ENCODE peak calls at places on chromosomes 1 and 21, in nine cellular contexts. One of them, this sample, is unnamed.

GRCh38 chr21:35923971-35924370 is 136.4 kb downstream of the SETD4 start:
- DNase-seq in heart right ventricle: no peak
- DNase-seq in cardiac muscle cell: no peak
- DNase-seq in transverse colon: no peak
- DNase-seq in HL-60: no peak
- DNase-seq in pancreas: no peak
- DNase-seq in dorsolateral prefrontal cortex: no peak
- DNase-seq in lung: no peak
- DNase-seq in A549: no peak
- DNase-seq in this sample: no peak

GRCh38 chr1:182806015-182806678 is 16.6 kb downstream of the NPL start:
- DNase-seq in pancreas: no peak
- DNase-seq in HL-60: no peak
- DNase-seq in A549: no peak
- DNase-seq in lung: no peak
- DNase-seq in transverse colon: no peak
- DNase-seq in cardiac muscle cell: peak; percentile 18
- DNase-seq in heart right ventricle: no peak
- DNase-seq in dorsolateral prefrontal cortex: no peak
- DNase-seq in this sample: no peak

GRCh38 chr21:16534408-16535099 is 804.8 kb downstream of the USP25 start:
- DNase-seq in dorsolateral prefrontal cortex: peak; percentile 71
- DNase-seq in heart right ventricle: peak; percentile 63
- DNase-seq in HL-60: no peak
- DNase-seq in A549: peak; percentile 70
- DNase-seq in lung: peak; percentile 55
- DNase-seq in cardiac muscle cell: peak; percentile 19
- DNase-seq in pancreas: peak; percentile 46
- DNase-seq in transverse colon: peak; percentile 16
- DNase-seq in this sample: no peak

GRCh38 chr1:39102537-39103320 is 76.6 kb downstream of the NDUFS5 start:
- DNase-seq in HL-60: no peak
- DNase-seq in pancreas: no peak
- DNase-seq in lung: peak; percentile 48
- DNase-seq in transverse colon: peak; percentile 30
- DNase-seq in dorsolateral prefrontal cortex: peak; percentile 30
- DNase-seq in cardiac muscle cell: peak; percentile 64
- DNase-seq in heart right ventricle: no peak
- DNase-seq in A549: peak; percentile 67
- DNase-seq in this sample: peak; percentile 63

GRCh38 chr21:32174819-32175218 is 104.0 kb downstream of the MIS18A start:
- DNase-seq in pancreas: no peak
- DNase-seq in dorsolateral prefrontal cortex: no peak
- DNase-seq in cardiac muscle cell: no peak
- DNase-seq in HL-60: no peak
- DNase-seq in heart right ventricle: no peak
- DNase-seq in transverse colon: no peak
- DNase-seq in lung: no peak
- DNase-seq in A549: no peak
- DNase-seq in this sample: no peak

GRCh38 chr1:44645466-44646244 is 28.6 kb downstream of the TMEM53 start:
- DNase-seq in pancreas: peak; percentile 45
- DNase-seq in transverse colon: peak; percentile 24
- DNase-seq in heart right ventricle: peak; percentile 48
- DNase-seq in cardiac muscle cell: no peak
- DNase-seq in A549: no peak
- DNase-seq in HL-60: no peak
- DNase-seq in dorsolateral prefrontal cortex: peak; percentile 49
- DNase-seq in lung: no peak
- DNase-seq in this sample: no peak

GRCh38 chr1:198966519-198966918 is 327.7 kb downstream of the PTPRC start:
- DNase-seq in A549: no peak
- DNase-seq in HL-60: no peak
- DNase-seq in cardiac muscle cell: no peak
- DNase-seq in transverse colon: no peak
- DNase-seq in heart right ventricle: no peak
- DNase-seq in lung: no peak
- DNase-seq in dorsolateral prefrontal cortex: no peak
- DNase-seq in pancreas: no peak
- DNase-seq in this sample: no peak

GRCh38 chr1:49229555-49229954 is 452.9 kb upstream of the BEND5 start:
- DNase-seq in transverse colon: no peak
- DNase-seq in A549: no peak
- DNase-seq in heart right ventricle: no peak
- DNase-seq in lung: no peak
- DNase-seq in HL-60: no peak
- DNase-seq in pancreas: peak; percentile 23
- DNase-seq in cardiac muscle cell: no peak
- DNase-seq in dorsolateral prefrontal cortex: no peak
- DNase-seq in this sample: no peak

GRCh38 chr21:30747159-30747558 is at the start of gene KRTAP21-2:
- DNase-seq in heart right ventricle: no peak
- DNase-seq in transverse colon: no peak
- DNase-seq in lung: no peak
- DNase-seq in cardiac muscle cell: no peak
- DNase-seq in dorsolateral prefrontal cortex: no peak
- DNase-seq in pancreas: no peak
- DNase-seq in A549: no peak
- DNase-seq in HL-60: no peak
- DNase-seq in this sample: no peak

GRCh38 chr21:31470896-31471694 is 127.0 kb upstream of the TIAM1 start:
- DNase-seq in transverse colon: no peak
- DNase-seq in lung: no peak
- DNase-seq in A549: no peak
- DNase-seq in dorsolateral prefrontal cortex: peak; percentile 65
- DNase-seq in heart right ventricle: no peak
- DNase-seq in pancreas: no peak
- DNase-seq in cardiac muscle cell: no peak
- DNase-seq in HL-60: no peak
- DNase-seq in this sample: no peak

GRCh38 chr21:15062566-15062965 is 2.2 kb downstream of the NRIP1 start:
- DNase-seq in lung: no peak
- DNase-seq in A549: peak; percentile 35
- DNase-seq in pancreas: no peak
- DNase-seq in heart right ventricle: no peak
- DNase-seq in HL-60: no peak
- DNase-seq in cardiac muscle cell: no peak
- DNase-seq in transverse colon: no peak
- DNase-seq in dorsolateral prefrontal cortex: no peak
- DNase-seq in this sample: no peak
- TF ChIP-seq CTCF in lung: no peak
- TF ChIP-seq CTCF in A549: peak; percentile 32
- TF ChIP-seq CTCF in pancreas: no peak
- TF ChIP-seq CTCF in heart right ventricle: no peak
- TF ChIP-seq CTCF in HL-60: no peak
- TF ChIP-seq CTCF in cardiac muscle cell: peak; percentile 17
- TF ChIP-seq CTCF in transverse colon: no peak
- TF ChIP-seq CTCF in dorsolateral prefrontal cortex: peak; percentile 32
- TF ChIP-seq CTCF in this sample: peak; percentile 47

GRCh38 chr1:109885589-109885988 is 25.1 kb upstream of the CSF1 start:
- DNase-seq in cardiac muscle cell: no peak
- DNase-seq in lung: no peak
- DNase-seq in HL-60: no peak
- DNase-seq in transverse colon: no peak
- DNase-seq in heart right ventricle: no peak
- DNase-seq in pancreas: no peak
- DNase-seq in A549: no peak
- DNase-seq in dorsolateral prefrontal cortex: no peak
- DNase-seq in this sample: no peak

GRCh38 chr1:109889094-109889493 is 21.6 kb upstream of the CSF1 start:
- DNase-seq in pancreas: no peak
- DNase-seq in heart right ventricle: no peak
- DNase-seq in transverse colon: no peak
- DNase-seq in cardiac muscle cell: no peak
- DNase-seq in lung: no peak
- DNase-seq in dorsolateral prefrontal cortex: no peak
- DNase-seq in HL-60: no peak
- DNase-seq in A549: no peak
- DNase-seq in this sample: no peak

GRCh38 chr1:109887271-109887670 is 23.4 kb upstream of the CSF1 start:
- DNase-seq in transverse colon: no peak
- DNase-seq in A549: no peak
- DNase-seq in cardiac muscle cell: no peak
- DNase-seq in dorsolateral prefrontal cortex: no peak
- DNase-seq in lung: no peak
- DNase-seq in pancreas: no peak
- DNase-seq in HL-60: no peak
- DNase-seq in heart right ventricle: no peak
- DNase-seq in this sample: no peak

GRCh38 chr1:109887890-109888289 is 22.8 kb upstream of the CSF1 start:
- DNase-seq in HL-60: no peak
- DNase-seq in dorsolateral prefrontal cortex: no peak
- DNase-seq in lung: no peak
- DNase-seq in heart right ventricle: no peak
- DNase-seq in cardiac muscle cell: no peak
- DNase-seq in pancreas: no peak
- DNase-seq in transverse colon: no peak
- DNase-seq in A549: no peak
- DNase-seq in this sample: no peak

GRCh38 chr1:109886827-109887226 is 23.8 kb upstream of the CSF1 start:
- DNase-seq in A549: no peak
- DNase-seq in transverse colon: no peak
- DNase-seq in cardiac muscle cell: no peak
- DNase-seq in lung: no peak
- DNase-seq in heart right ventricle: no peak
- DNase-seq in HL-60: peak; percentile 53
- DNase-seq in dorsolateral prefrontal cortex: no peak
- DNase-seq in pancreas: no peak
- DNase-seq in this sample: no peak
- H3K27ac ChIP-seq in A549: no peak overlapping the region
- H3K27ac ChIP-seq in transverse colon: no peak overlapping the region
- H3K27ac ChIP-seq in cardiac muscle cell: no peak overlapping the region
- H3K27ac ChIP-seq in lung: no peak overlapping the region
- H3K27ac ChIP-seq in heart right ventricle: no peak overlapping the region
- H3K27ac ChIP-seq in HL-60: peak overlapping the region; percentile 85
- H3K27ac ChIP-seq in dorsolateral prefrontal cortex: no peak overlapping the region
- H3K27ac ChIP-seq in pancreas: no peak overlapping the region
- H3K27ac ChIP-seq in this sample: no peak overlapping the region

DNA sequence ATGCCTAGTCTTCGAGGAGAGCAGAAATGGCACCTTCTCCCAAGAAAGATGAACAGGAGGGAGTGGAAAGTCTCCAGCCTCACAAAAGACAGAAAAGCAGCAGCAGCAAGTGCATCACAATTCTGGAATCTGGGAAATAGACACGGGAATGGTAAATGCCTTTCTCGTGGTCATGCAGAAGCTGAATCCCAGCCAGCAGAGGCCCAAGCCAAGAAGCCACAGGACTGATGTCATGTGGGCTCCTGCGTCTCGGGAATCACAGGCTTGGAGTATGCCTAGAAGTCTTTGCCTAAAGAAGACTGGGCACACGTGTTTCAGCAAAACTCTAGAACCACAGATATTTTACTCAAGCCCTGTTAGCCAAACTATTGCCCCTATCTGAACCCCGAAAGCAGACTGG is 260.3 kb upstream of the PLD5 start:
- DNase-seq in A549: no peak
- DNase-seq in transverse colon: no peak
- DNase-seq in HL-60: no peak
- DNase-seq in pancreas: no peak
- DNase-seq in heart right ventricle: no peak
- DNase-seq in dorsolateral prefrontal cortex: peak; percentile 33
- DNase-seq in lung: no peak
- DNase-seq in cardiac muscle cell: no peak
- DNase-seq in this sample: no peak
- TF ChIP-seq CTCF in A549: no peak
- TF ChIP-seq CTCF in transverse colon: no peak
- TF ChIP-seq CTCF in HL-60: no peak
- TF ChIP-seq CTCF in pancreas: no peak
- TF ChIP-seq CTCF in heart right ventricle: no peak
- TF ChIP-seq CTCF in dorsolateral prefrontal cortex: no peak
- TF ChIP-seq CTCF in lung: no peak
- TF ChIP-seq CTCF in cardiac muscle cell: no peak
- TF ChIP-seq CTCF in this sample: no peak

DNA sequence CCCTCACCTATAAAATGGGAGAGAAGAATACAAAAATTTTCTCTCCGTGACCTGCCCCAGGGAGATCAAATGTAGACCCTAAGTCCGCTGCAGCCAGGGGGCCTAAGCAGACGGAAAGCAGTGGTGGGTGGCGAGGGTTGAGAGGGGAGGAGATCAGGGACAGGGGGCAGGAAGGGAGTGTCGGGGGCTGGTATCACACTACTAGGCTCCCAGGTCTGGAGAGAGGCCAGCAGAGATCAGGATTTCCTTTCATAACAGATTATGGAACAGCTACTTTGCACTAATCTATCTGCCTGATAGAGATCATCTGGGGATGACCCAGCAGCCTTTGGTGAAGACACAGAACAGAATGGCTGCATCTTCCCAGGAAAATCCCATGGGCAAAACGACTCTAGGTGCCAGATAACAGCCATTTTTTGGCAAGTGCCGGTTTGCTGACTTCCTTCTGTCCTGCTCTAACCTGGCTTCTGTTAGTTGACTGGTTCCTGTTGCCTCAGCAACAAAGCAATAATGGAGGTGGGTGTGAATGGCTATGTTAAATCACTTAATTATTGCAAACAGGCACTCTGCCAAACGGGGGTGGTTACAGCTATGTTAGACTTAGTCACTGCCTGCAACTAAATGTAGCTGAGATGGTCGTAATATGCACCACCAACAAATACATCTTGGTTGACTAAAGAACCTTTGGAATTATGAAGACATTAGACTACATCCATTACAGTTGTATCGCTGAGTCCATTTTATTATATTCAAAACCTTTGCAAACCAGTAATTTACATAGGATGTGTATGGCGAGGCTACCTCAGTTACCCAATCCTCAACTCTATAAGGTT is 30.0 kb upstream of the EPS8L3 start:
- DNase-seq in HL-60: no peak
- DNase-seq in pancreas: no peak
- DNase-seq in dorsolateral prefrontal cortex: no peak
- DNase-seq in transverse colon: peak; percentile 80
- DNase-seq in lung: no peak
- DNase-seq in heart right ventricle: no peak
- DNase-seq in A549: no peak
- DNase-seq in cardiac muscle cell: no peak
- DNase-seq in this sample: no peak
- H3K27ac ChIP-seq in HL-60: peak overlapping the region; percentile 40
- H3K27ac ChIP-seq in pancreas: no peak overlapping the region
- H3K27ac ChIP-seq in dorsolateral prefrontal cortex: no peak overlapping the region
- H3K27ac ChIP-seq in transverse colon: peak overlapping the region; percentile 82
- H3K27ac ChIP-seq in lung: peak overlapping the region; percentile 37
- H3K27ac ChIP-seq in heart right ventricle: peak overlapping the region; percentile 61
- H3K27ac ChIP-seq in A549: peak overlapping the region; percentile 98
- H3K27ac ChIP-seq in cardiac muscle cell: no peak overlapping the region
- H3K27ac ChIP-seq in this sample: peak overlapping the region; percentile 41

GRCh38 chr1:153633747-153634665 is at the start of gene CHTOP:
- DNase-seq in HL-60: peak; percentile 94
- DNase-seq in pancreas: peak; percentile 98
- DNase-seq in A549: peak; percentile 99
- DNase-seq in heart right ventricle: peak; percentile 96
- DNase-seq in transverse colon: peak; percentile 99
- DNase-seq in cardiac muscle cell: peak; percentile 98
- DNase-seq in lung: peak; percentile 97
- DNase-seq in dorsolateral prefrontal cortex: peak; percentile 98
- DNase-seq in this sample: peak; percentile 97
- TF ChIP-seq CTCF in HL-60: no peak
- TF ChIP-seq CTCF in pancreas: no peak
- TF ChIP-seq CTCF in A549: no peak
- TF ChIP-seq CTCF in heart right ventricle: no peak
- TF ChIP-seq CTCF in transverse colon: peak; percentile 43
- TF ChIP-seq CTCF in cardiac muscle cell: no peak
- TF ChIP-seq CTCF in lung: no peak
- TF ChIP-seq CTCF in dorsolateral prefrontal cortex: peak; percentile 17
- TF ChIP-seq CTCF in this sample: no peak